ENCODE peak calls at places on chromosomes 5 and 9, in ten cellular contexts. E, Y, B, P, N, A, O, H, L and F are unnamed samples.

GRCh38 chr5:2306711-2307110 is 424.0 kb upstream of the IRX4 start:
- DNase-seq in O (no peak), Y (no peak), A (no peak), E (peak; percentile 6), N (no peak), P (no peak), L (no peak), B (no peak), H (no peak), F (no peak)

GRCh38 chr9:72390896-72391295 is 25.9 kb upstream of the ZFAND5 start:
- DNase-seq in H (no peak), A (no peak), N (no peak), O (no peak), E (no peak), L (no peak), Y (no peak), P (no peak), B (no peak), F (no peak)

GRCh38 chr5:132214491-132214890 is 13.2 kb downstream of the P4HA2 start:
- DNase-seq in L (no peak), Y (no peak), P (no peak), A (no peak), O (no peak), B (no peak), N (no peak), E (no peak), H (no peak), F (no peak)

GRCh38 chr9:114392749-114393112 is 4.9 kb upstream of the AKNA start:
- DNase-seq in P (no peak), N (no peak), L (no peak), E (no peak), B (no peak), A (no peak), H (no peak), Y (no peak), O (peak; percentile 39), F (no peak)

GRCh38 chr5:143826909-143827514 is 15.1 kb downstream of the HMHB1 start:
- DNase-seq in B (peak; percentile 64), Y (no peak), N (peak; percentile 23), A (no peak), E (no peak), L (no peak), P (no peak), O (no peak), H (peak; percentile 26), F (no peak)

GRCh38 chr9:136773386-136774044 is 9.2 kb upstream of the LCN15 start:
- DNase-seq in A (peak; percentile 51), P (no peak), Y (peak; percentile 70), B (no peak), L (no peak), O (no peak), N (no peak), E (no peak), H (no peak), F (no peak)

GRCh38 chr5:108143581-108143980 is 238.3 kb downstream of the FBXL17 start:
- DNase-seq in A (no peak), L (peak; percentile 11), O (no peak), E (no peak), B (no peak), Y (no peak), N (peak; percentile 81), P (peak; percentile 60), H (peak; percentile 24), F (no peak)

GRCh38 chr9:3980771-3981170 is 319.1 kb downstream of the GLIS3 start:
- DNase-seq in P (peak; percentile 58), B (no peak), Y (no peak), E (no peak), N (peak; percentile 84), H (no peak), L (no peak), A (no peak), O (no peak), F (no peak)

GRCh38 chr5:55771175-55771655 is 33.4 kb downstream of the DDX4 start:
- DNase-seq in A (no peak), N (no peak), H (no peak), E (no peak), L (no peak), P (peak; percentile 29), Y (no peak), B (peak; percentile 23), O (no peak), F (no peak)

GRCh38 chr9:100440071-100440470 is 13.1 kb downstream of the MSANTD3 start:
- DNase-seq in L (no peak), P (peak; percentile 47), B (no peak), H (no peak), E (no peak), O (no peak), N (peak; percentile 64), Y (no peak), A (peak; percentile 40), F (no peak)

GRCh38 chr5:178116406-178116885 is 3.1 kb downstream of the N4BP3 start:
- DNase-seq in P (no peak), B (peak; percentile 79), O (no peak), E (no peak), Y (no peak), A (no peak), H (no peak), L (no peak), N (no peak), F (peak; percentile 63)

GRCh38 chr5:75434107-75434506 is 77.3 kb downstream of the CERT1 start:
- DNase-seq in A (no peak), P (no peak), N (peak; percentile 11), H (no peak), E (no peak), O (no peak), Y (no peak), B (no peak), L (no peak), F (no peak)

GRCh38 chr9:129071526-129072131 is 9.3 kb upstream of the DOLPP1 start:
- DNase-seq in Y (no peak), O (no peak), N (no peak), A (no peak), B (no peak), H (no peak), E (no peak), L (no peak), P (no peak), F (no peak)

GRCh38 chr9:131228988-131229387 is 47.3 kb downstream of the FAM78A start:
- DNase-seq in E (no peak), L (no peak), A (no peak), O (no peak), P (peak; percentile 84), H (no peak), Y (no peak), N (peak; percentile 79), B (no peak), F (no peak)

GRCh38 chr5:44862808-44863207 is 54.1 kb downstream of the MRPS30 start:
- DNase-seq in H (no peak), E (no peak), P (peak; percentile 2), Y (no peak), N (peak; percentile 33), B (peak; percentile 25), A (no peak), L (no peak), O (no peak), F (no peak)

GRCh38 chr5:5373351-5374033 is 49.0 kb upstream of the ICE1 start:
- DNase-seq in E (no peak), O (no peak), A (no peak), L (no peak), N (peak; percentile 77), H (no peak), Y (no peak), B (no peak), P (no peak), F (no peak)

GRCh38 chr9:121182437-121182836 is 19.2 kb downstream of the RAB14 start:
- DNase-seq in E (no peak), P (no peak), L (no peak), H (no peak), B (no peak), Y (no peak), O (no peak), A (no peak), N (no peak), F (no peak)

GRCh38 chr5:83922699-83923098 is 202.0 kb upstream of the HAPLN1 start:
- DNase-seq in H (no peak), E (no peak), O (no peak), L (no peak), P (no peak), A (no peak), B (no peak), Y (no peak), N (no peak), F (no peak)

GRCh38 chr9:35940474-35941467 is 17.2 kb downstream of the OR2S2 start:
- DNase-seq in N (peak; percentile 55), P (no peak), B (no peak), H (no peak), Y (no peak), E (no peak), L (no peak), O (no peak), A (no peak), F (no peak)

GRCh38 chr9:124078641-124079040 is 67.1 kb downstream of the LHX2 start:
- DNase-seq in N (peak; percentile 61), A (no peak), Y (no peak), L (no peak), B (no peak), P (peak; percentile 68), H (no peak), E (no peak), O (no peak), F (no peak)
- TF ChIP-seq CTCF in N (no peak), A (no peak), Y (no peak), L (no peak), B (no peak), P (no peak), H (no peak), E (no peak), O (no peak), F (no peak)

GRCh38 chr5:157520911-157521703 is 54.5 kb downstream of the ADAM19 start:
- DNase-seq in H (no peak), B (no peak), O (no peak), P (peak; percentile 89), L (no peak), E (no peak), A (peak; percentile 45), N (peak; percentile 81), Y (no peak), F (no peak)
- TF ChIP-seq CTCF in H (no peak), B (no peak), O (no peak), P (peak; percentile 45), L (no peak), E (no peak), A (no peak), N (peak; percentile 21), Y (peak; percentile 16), F (no peak)

GRCh38 chr9:33619666-33620404 is 95.8 kb downstream of the ANKRD18B start:
- DNase-seq in H (peak; percentile 54), P (peak; percentile 89), Y (no peak), L (peak; percentile 57), B (no peak), N (peak; percentile 86), E (no peak), A (no peak), O (no peak), F (no peak)

GRCh38 chr9:33623658-33624586 is 99.9 kb downstream of the ANKRD18B start:
- DNase-seq in A (peak; percentile 67), N (peak; percentile 48), H (peak; percentile 33), L (peak; percentile 13), Y (peak; percentile 54), E (no peak), B (peak; percentile 80), P (peak; percentile 78), O (peak; percentile 65), F (peak; percentile 45)

GRCh38 chr9:33620738-33621439 is 96.8 kb downstream of the ANKRD18B start:
- DNase-seq in H (peak; percentile 97), A (no peak), O (no peak), Y (no peak), L (peak; percentile 45), E (no peak), N (peak; percentile 84), P (peak; percentile 60), B (no peak), F (no peak)
- TF ChIP-seq CTCF in H (peak; percentile 3), A (no peak), O (no peak), Y (no peak), L (no peak), E (no peak), N (no peak), P (no peak), B (no peak), F (no peak)

GRCh38 chr9:11045589-11045988 is 432.8 kb upstream of the PTPRD start:
- DNase-seq in E (no peak), O (no peak), B (no peak), Y (no peak), A (no peak), L (no peak), P (no peak), H (no peak), N (no peak), F (no peak)
- TF ChIP-seq CTCF in E (no peak), O (no peak), B (no peak), Y (no peak), A (no peak), L (no peak), P (no peak), H (no peak), N (no peak), F (no peak)